ENCODE peak calls at places on chromosomes 5 and 9, in five cellular contexts. One of them, this sample, is unnamed. For H3K36me3, the result is how much of the 10 kb centered on the place peaks cover.

GRCh38 chr9:70600479-70600878 is 186.0 kb upstream of the KLF9 start:
- DNase-seq in left ventricle myocardium inferior: peak
- DNase-seq in neural progenitor cell: no peak
- DNase-seq in cardiac muscle cell: no peak
- DNase-seq in WERI-Rb-1: peak
- DNase-seq in this sample: peak

GRCh38 chr5:87151547-87151946 is 116.1 kb upstream of the RASA1 start:
- DNase-seq in neural progenitor cell: no peak
- DNase-seq in left ventricle myocardium inferior: no peak
- DNase-seq in cardiac muscle cell: no peak
- DNase-seq in WERI-Rb-1: no peak
- DNase-seq in this sample: no peak

GRCh38 chr5:87327998-87328397 is 60.3 kb downstream of the RASA1 start:
- DNase-seq in cardiac muscle cell: no peak
- DNase-seq in WERI-Rb-1: no peak
- DNase-seq in neural progenitor cell: no peak
- DNase-seq in left ventricle myocardium inferior: no peak
- DNase-seq in this sample: no peak

GRCh38 chr5:177470759-177471536 is 2.5 kb downstream of the DBN1 start:
- DNase-seq in cardiac muscle cell: no peak
- DNase-seq in left ventricle myocardium inferior: no peak
- DNase-seq in neural progenitor cell: no peak
- DNase-seq in WERI-Rb-1: no peak
- DNase-seq in this sample: no peak

GRCh38 chr5:157581870-157582269 is 6.3 kb upstream of the ADAM19 start:
- DNase-seq in WERI-Rb-1: no peak
- DNase-seq in left ventricle myocardium inferior: no peak
- DNase-seq in cardiac muscle cell: peak
- DNase-seq in neural progenitor cell: no peak
- DNase-seq in this sample: no peak

GRCh38 chr5:116953251-116953934 is 378.8 kb upstream of the SEMA6A start:
- DNase-seq in left ventricle myocardium inferior: no peak
- DNase-seq in WERI-Rb-1: no peak
- DNase-seq in neural progenitor cell: peak
- DNase-seq in cardiac muscle cell: no peak
- DNase-seq in this sample: no peak

GRCh38 chr9:72586388-72587160 is 65.2 kb downstream of the TMC1 start:
- DNase-seq in neural progenitor cell: no peak
- DNase-seq in left ventricle myocardium inferior: no peak
- DNase-seq in cardiac muscle cell: no peak
- DNase-seq in WERI-Rb-1: no peak
- DNase-seq in this sample: no peak

GRCh38 chr5:132889501-132889900 is 16.0 kb downstream of the LEAP2 start:
- DNase-seq in WERI-Rb-1: no peak
- DNase-seq in left ventricle myocardium inferior: no peak
- DNase-seq in neural progenitor cell: no peak
- DNase-seq in cardiac muscle cell: no peak
- DNase-seq in this sample: no peak

GRCh38 chr9:90964101-90965020 is 162.7 kb downstream of the SYK start:
- DNase-seq in left ventricle myocardium inferior: no peak
- DNase-seq in cardiac muscle cell: no peak
- DNase-seq in neural progenitor cell: no peak
- DNase-seq in WERI-Rb-1: no peak
- DNase-seq in this sample: no peak

GRCh38 chr9:35603506-35603985 is 1.5 kb upstream of the TESK1 start:
- DNase-seq in cardiac muscle cell: no peak
- DNase-seq in WERI-Rb-1: peak
- DNase-seq in neural progenitor cell: no peak
- DNase-seq in left ventricle myocardium inferior: peak
- DNase-seq in this sample: no peak

GRCh38 chr5:133611357-133612020 is 852 bp downstream of the FSTL4 start:
- DNase-seq in left ventricle myocardium inferior: no peak
- DNase-seq in cardiac muscle cell: peak
- DNase-seq in WERI-Rb-1: peak
- DNase-seq in neural progenitor cell: peak
- DNase-seq in this sample: no peak

GRCh38 chr9:124770359-124771020 is 621 bp downstream of the NR6A1 start:
- DNase-seq in cardiac muscle cell: peak
- DNase-seq in WERI-Rb-1: peak
- DNase-seq in neural progenitor cell: peak
- DNase-seq in left ventricle myocardium inferior: no peak
- DNase-seq in this sample: peak

GRCh38 chr5:113040672-113041071 is 64.1 kb downstream of the DCP2 start:
- DNase-seq in neural progenitor cell: no peak
- DNase-seq in cardiac muscle cell: no peak
- DNase-seq in WERI-Rb-1: no peak
- DNase-seq in left ventricle myocardium inferior: no peak
- DNase-seq in this sample: no peak

GRCh38 chr9:132585954-132586829 is 3.8 kb downstream of the BARHL1 start:
- DNase-seq in WERI-Rb-1: no peak
- DNase-seq in neural progenitor cell: peak
- DNase-seq in left ventricle myocardium inferior: no peak
- DNase-seq in cardiac muscle cell: no peak
- DNase-seq in this sample: no peak

GRCh38 chr9:100167176-100167575 is 68.1 kb downstream of the INVS start:
- DNase-seq in WERI-Rb-1: no peak
- DNase-seq in cardiac muscle cell: no peak
- DNase-seq in neural progenitor cell: no peak
- DNase-seq in left ventricle myocardium inferior: no peak
- DNase-seq in this sample: no peak

GRCh38 chr5:126814721-126815404 is 37.9 kb downstream of the LMNB1 start:
- DNase-seq in cardiac muscle cell: no peak
- DNase-seq in neural progenitor cell: no peak
- DNase-seq in WERI-Rb-1: no peak
- DNase-seq in left ventricle myocardium inferior: no peak
- DNase-seq in this sample: no peak

GRCh38 chr5:124884108-124884507 is 137.7 kb upstream of the ZNF608 start:
- DNase-seq in neural progenitor cell: no peak
- DNase-seq in left ventricle myocardium inferior: no peak
- DNase-seq in WERI-Rb-1: no peak
- DNase-seq in cardiac muscle cell: no peak
- DNase-seq in this sample: no peak

GRCh38 chr5:113663879-113664278 is 150.4 kb downstream of the YTHDC2 start:
- DNase-seq in neural progenitor cell: peak
- DNase-seq in cardiac muscle cell: peak
- DNase-seq in left ventricle myocardium inferior: peak
- DNase-seq in WERI-Rb-1: peak
- DNase-seq in this sample: peak

GRCh38 chr5:4614088-4614487 is 526.0 kb upstream of the ADAMTS16 start:
- DNase-seq in WERI-Rb-1: peak
- DNase-seq in cardiac muscle cell: no peak
- DNase-seq in neural progenitor cell: peak
- DNase-seq in left ventricle myocardium inferior: no peak
- DNase-seq in this sample: no peak

GRCh38 chr9:4297795-4298254 is 2.0 kb downstream of the GLIS3 start:
- DNase-seq in neural progenitor cell: peak
- DNase-seq in cardiac muscle cell: peak
- DNase-seq in WERI-Rb-1: peak
- DNase-seq in left ventricle myocardium inferior: peak
- DNase-seq in this sample: peak

GRCh38 chr5:180018661-180019060 is 52.9 kb downstream of the RNF130 start:
- DNase-seq in WERI-Rb-1: no peak
- DNase-seq in cardiac muscle cell: no peak
- DNase-seq in neural progenitor cell: no peak
- DNase-seq in left ventricle myocardium inferior: no peak
- DNase-seq in this sample: no peak

GRCh38 chr9:111298831-111299603 is 31.0 kb downstream of the OR2K2 start:
- DNase-seq in WERI-Rb-1: no peak
- DNase-seq in left ventricle myocardium inferior: peak
- DNase-seq in neural progenitor cell: peak
- DNase-seq in cardiac muscle cell: peak
- DNase-seq in this sample: peak

GRCh38 chr9:96553070-96553469 is 66.6 kb downstream of the CDC14B start:
- DNase-seq in neural progenitor cell: no peak
- DNase-seq in WERI-Rb-1: no peak
- DNase-seq in left ventricle myocardium inferior: no peak
- DNase-seq in cardiac muscle cell: no peak
- DNase-seq in this sample: no peak

GRCh38 chr9:120151149-120151548 is 428.8 kb downstream of the CDK5RAP2 start:
- DNase-seq in cardiac muscle cell: no peak
- DNase-seq in WERI-Rb-1: no peak
- DNase-seq in left ventricle myocardium inferior: no peak
- DNase-seq in neural progenitor cell: no peak
- DNase-seq in this sample: no peak

GRCh38 chr9:136613824-136614371 is 48.8 kb upstream of the EGFL7 start:
- DNase-seq in cardiac muscle cell: no peak
- DNase-seq in neural progenitor cell: no peak
- DNase-seq in WERI-Rb-1: peak
- DNase-seq in left ventricle myocardium inferior: no peak
- DNase-seq in this sample: no peak

GRCh38 chr9:132023409-132024180 is 56.1 kb downstream of the MED27 start:
- DNase-seq in cardiac muscle cell: no peak
- DNase-seq in WERI-Rb-1: peak
- DNase-seq in left ventricle myocardium inferior: no peak
- DNase-seq in neural progenitor cell: no peak
- DNase-seq in this sample: no peak

GRCh38 chr5:159133041-159133741 is 33.5 kb upstream of the EBF1 start:
- DNase-seq in WERI-Rb-1: no peak
- DNase-seq in neural progenitor cell: peak
- DNase-seq in left ventricle myocardium inferior: no peak
- DNase-seq in cardiac muscle cell: peak
- DNase-seq in this sample: peak

GRCh38 chr5:52827815-52828214 is 40.1 kb downstream of the ITGA1 start:
- DNase-seq in WERI-Rb-1: no peak
- DNase-seq in neural progenitor cell: no peak
- DNase-seq in cardiac muscle cell: no peak
- DNase-seq in left ventricle myocardium inferior: no peak
- DNase-seq in this sample: no peak

GRCh38 chr5:150522504-150523464 is 14.9 kb downstream of the NDST1 start:
- DNase-seq in cardiac muscle cell: no peak
- DNase-seq in left ventricle myocardium inferior: peak
- DNase-seq in WERI-Rb-1: no peak
- DNase-seq in neural progenitor cell: no peak
- DNase-seq in this sample: no peak
- H3K27ac ChIP-seq in cardiac muscle cell: peak
- H3K27ac ChIP-seq in left ventricle myocardium inferior: peak
- H3K27ac ChIP-seq in WERI-Rb-1: no peak
- H3K27ac ChIP-seq in neural progenitor cell: peak
- H3K27ac ChIP-seq in this sample: no peak

DNA sequence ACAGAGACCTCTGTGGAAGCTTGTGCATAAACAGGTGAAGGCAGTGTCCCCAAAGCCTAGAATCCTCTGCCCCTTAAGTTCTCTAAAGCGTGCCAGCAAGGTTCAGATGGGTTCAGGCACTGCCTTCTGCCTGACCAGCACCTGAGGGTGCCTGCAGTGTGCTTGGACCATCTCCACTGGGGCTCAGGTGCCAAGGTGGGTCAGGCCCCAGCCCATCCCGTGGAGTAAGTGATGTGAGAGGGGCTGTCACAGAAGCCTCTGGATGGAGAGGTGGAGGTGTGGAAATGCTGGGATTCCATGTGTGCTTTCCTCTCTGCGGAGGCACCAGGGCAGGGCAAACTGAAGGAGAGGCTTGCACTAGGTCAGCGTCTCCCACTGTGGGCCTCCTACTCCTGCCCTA is 118.5 kb downstream of the DAB2IP start:
- DNase-seq in neural progenitor cell: no peak
- DNase-seq in cardiac muscle cell: no peak
- DNase-seq in left ventricle myocardium inferior: peak
- DNase-seq in WERI-Rb-1: no peak
- DNase-seq in this sample: no peak
- H3K36me3 ChIP-seq in neural progenitor cell: under half
- H3K36me3 ChIP-seq in cardiac muscle cell: half or more
- H3K36me3 ChIP-seq in left ventricle myocardium inferior: half or more
- H3K36me3 ChIP-seq in WERI-Rb-1: half or more
- H3K36me3 ChIP-seq in this sample: under half

GRCh38 chr9:77475641-77476473 is 172.3 kb downstream of the GNA14 start:
- DNase-seq in neural progenitor cell: no peak
- DNase-seq in left ventricle myocardium inferior: no peak
- DNase-seq in cardiac muscle cell: no peak
- DNase-seq in WERI-Rb-1: no peak
- DNase-seq in this sample: peak
- H3K4me3 ChIP-seq in neural progenitor cell: no peak
- H3K4me3 ChIP-seq in left ventricle myocardium inferior: no peak
- H3K4me3 ChIP-seq in cardiac muscle cell: no peak
- H3K4me3 ChIP-seq in WERI-Rb-1: no peak
- H3K4me3 ChIP-seq in this sample: no peak

GRCh38 chr5:141608557-141608956 is 10.2 kb downstream of the DIAPH1 start:
- DNase-seq in neural progenitor cell: no peak
- DNase-seq in WERI-Rb-1: no peak
- DNase-seq in left ventricle myocardium inferior: no peak
- DNase-seq in cardiac muscle cell: no peak
- DNase-seq in this sample: no peak

GRCh38 chr5:141609044-141609443 is 9.8 kb downstream of the DIAPH1 start:
- DNase-seq in neural progenitor cell: no peak
- DNase-seq in cardiac muscle cell: no peak
- DNase-seq in left ventricle myocardium inferior: no peak
- DNase-seq in WERI-Rb-1: no peak
- DNase-seq in this sample: no peak

GRCh38 chr5:141605523-141606277 is 13.1 kb downstream of the DIAPH1 start:
- DNase-seq in cardiac muscle cell: no peak
- DNase-seq in neural progenitor cell: no peak
- DNase-seq in WERI-Rb-1: no peak
- DNase-seq in left ventricle myocardium inferior: peak
- DNase-seq in this sample: no peak

GRCh38 chr5:141611289-141611688 is 7.5 kb downstream of the DIAPH1 start:
- DNase-seq in neural progenitor cell: peak
- DNase-seq in left ventricle myocardium inferior: no peak
- DNase-seq in WERI-Rb-1: no peak
- DNase-seq in cardiac muscle cell: no peak
- DNase-seq in this sample: no peak

GRCh38 chr5:141608046-141608445 is 10.8 kb downstream of the DIAPH1 start:
- DNase-seq in cardiac muscle cell: no peak
- DNase-seq in WERI-Rb-1: no peak
- DNase-seq in left ventricle myocardium inferior: no peak
- DNase-seq in neural progenitor cell: no peak
- DNase-seq in this sample: no peak
- H3K27ac ChIP-seq in cardiac muscle cell: peak
- H3K27ac ChIP-seq in WERI-Rb-1: no peak
- H3K27ac ChIP-seq in left ventricle myocardium inferior: no peak
- H3K27ac ChIP-seq in neural progenitor cell: no peak
- H3K27ac ChIP-seq in this sample: no peak

DNA sequence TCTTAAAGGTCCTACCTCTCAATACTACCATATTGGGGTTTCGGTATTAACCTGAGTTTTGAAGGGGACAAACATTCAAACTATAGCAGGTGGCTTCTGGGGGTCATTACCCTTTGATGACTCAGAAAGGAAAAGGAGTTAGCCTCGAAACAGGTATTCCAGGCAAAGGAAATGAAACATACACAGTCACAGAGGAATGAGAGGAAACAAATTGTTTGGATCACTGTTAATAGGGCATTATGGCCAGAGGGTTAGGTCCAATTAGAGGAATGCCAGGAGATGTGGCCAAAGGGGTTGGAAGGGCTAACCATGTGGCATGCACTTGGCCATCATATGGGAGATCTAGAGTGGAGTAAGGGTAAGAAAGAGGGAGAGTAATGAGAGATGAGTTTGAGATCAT is 23.9 kb upstream of the NIM1K start:
- DNase-seq in neural progenitor cell: no peak
- DNase-seq in WERI-Rb-1: no peak
- DNase-seq in left ventricle myocardium inferior: no peak
- DNase-seq in cardiac muscle cell: no peak
- DNase-seq in this sample: no peak
- H3K36me3 ChIP-seq in neural progenitor cell: under half
- H3K36me3 ChIP-seq in WERI-Rb-1: under half
- H3K36me3 ChIP-seq in left ventricle myocardium inferior: half or more
- H3K36me3 ChIP-seq in cardiac muscle cell: under half
- H3K36me3 ChIP-seq in this sample: half or more

GRCh38 chr9:104923740-104924139 is 4.2 kb downstream of the ABCA1 start:
- DNase-seq in left ventricle myocardium inferior: no peak
- DNase-seq in neural progenitor cell: no peak
- DNase-seq in WERI-Rb-1: no peak
- DNase-seq in cardiac muscle cell: no peak
- DNase-seq in this sample: no peak
- H3K4me3 ChIP-seq in left ventricle myocardium inferior: peak
- H3K4me3 ChIP-seq in neural progenitor cell: no peak
- H3K4me3 ChIP-seq in WERI-Rb-1: no peak
- H3K4me3 ChIP-seq in cardiac muscle cell: no peak
- H3K4me3 ChIP-seq in this sample: no peak